ENCODE peak calls at places on chromosomes 2 and 18, in seven cellular contexts. R is mucosa of descending colon, Q is stomach, U is tibial artery, M is left ventricle myocardium inferior, W is adrenal gland, P is tibial nerve. J is an unnamed sample.

GRCh38 chr2:201257381-201257940 is 2.9 kb upstream of the CASP8 start:
- DNase-seq in P (no peak), M (peak; percentile 27), U (peak; percentile 35), W (peak; percentile 30), Q (peak; percentile 43), R (peak; percentile 72), J (no peak)

GRCh38 chr2:179985163-179985820 is 21.8 kb downstream of the CWC22 start:
- DNase-seq in P (no peak), M (no peak), U (no peak), W (no peak), Q (no peak), R (no peak), J (no peak)

GRCh38 chr2:9313443-9313842 is 106.8 kb downstream of the ASAP2 start:
- DNase-seq in Q (no peak), P (no peak), U (no peak), W (no peak), R (no peak), M (no peak), J (peak; percentile 51)

GRCh38 chr2:45813003-45813601 is 161.6 kb downstream of the PRKCE start:
- DNase-seq in R (no peak), M (peak; percentile 32), U (no peak), Q (no peak), W (peak; percentile 31), P (peak; percentile 40), J (peak; percentile 38)

GRCh38 chr2:206457188-206457634 is 13.9 kb downstream of the ADAM23 start:
- DNase-seq in U (no peak), M (no peak), Q (no peak), P (no peak), W (no peak), R (no peak), J (peak; percentile 6)

GRCh38 chr2:28663359-28663758 is 88.3 kb upstream of the PPP1CB start:
- DNase-seq in Q (no peak), U (no peak), W (no peak), M (no peak), R (no peak), P (no peak), J (peak; percentile 51)

GRCh38 chr2:152376385-152376784 is 41.4 kb downstream of the FMNL2 start:
- DNase-seq in W (no peak), M (no peak), U (no peak), P (no peak), R (no peak), Q (peak; percentile 48), J (no peak)

GRCh38 chr18:21145371-21145770 is 33.8 kb upstream of the ROCK1 start:
- DNase-seq in M (no peak), W (no peak), R (no peak), P (no peak), Q (no peak), U (no peak), J (no peak)

GRCh38 chr2:148817210-148817708 is 57.8 kb upstream of the KIF5C start:
- DNase-seq in M (no peak), W (peak; percentile 78), R (no peak), U (no peak), P (no peak), Q (no peak), J (peak; percentile 49)

GRCh38 chr18:61975526-61976326 is 82.9 kb upstream of the RNF152 start:
- DNase-seq in U (no peak), R (no peak), M (no peak), Q (no peak), W (no peak), P (no peak), J (no peak)

GRCh38 chr2:11158916-11159573 is 3.8 kb downstream of the SLC66A3 start:
- DNase-seq in M (no peak), R (no peak), W (no peak), Q (no peak), P (no peak), U (no peak), J (no peak)

GRCh38 chr2:175874291-175874690 is 127.8 kb downstream of the LNPK start:
- DNase-seq in R (no peak), Q (no peak), U (no peak), W (no peak), M (no peak), P (no peak), J (no peak)
- TF ChIP-seq CTCF in R (no peak), Q (no peak), U (no peak), W (no peak), M (no peak), P (no peak), J (no peak)

GRCh38 chr2:69306897-69307695 is 79.9 kb downstream of the GFPT1 start:
- DNase-seq in R (peak; percentile 87), P (peak; percentile 84), W (peak; percentile 85), M (peak; percentile 84), Q (peak; percentile 73), U (peak; percentile 90), J (peak; percentile 90)

GRCh38 chr2:69304685-69305084 is 82.3 kb downstream of the GFPT1 start:
- DNase-seq in Q (no peak), R (no peak), M (no peak), W (no peak), P (no peak), U (no peak), J (no peak)

GRCh38 chr2:69306612-69306896 is 80.5 kb downstream of the GFPT1 start:
- DNase-seq in W (no peak), U (no peak), Q (no peak), R (no peak), M (no peak), P (no peak), J (no peak)

GRCh38 chr2:69305166-69305565 is 81.9 kb downstream of the GFPT1 start:
- DNase-seq in W (no peak), Q (no peak), U (no peak), M (no peak), P (no peak), R (no peak), J (no peak)

GRCh38 chr2:69305712-69306611 is 81.1 kb downstream of the GFPT1 start:
- DNase-seq in R (no peak), P (no peak), U (peak; percentile 40), W (no peak), M (peak; percentile 45), Q (no peak), J (peak; percentile 41)
- H3K4me3 ChIP-seq in R (no peak overlapping the region), P (peak overlapping the region; percentile 69), U (peak overlapping the region; percentile 59), W (peak overlapping the region; percentile 77), M (peak overlapping the region; percentile 70), Q (peak overlapping the region; percentile 61), J (peak overlapping the region; percentile 59)

DNA sequence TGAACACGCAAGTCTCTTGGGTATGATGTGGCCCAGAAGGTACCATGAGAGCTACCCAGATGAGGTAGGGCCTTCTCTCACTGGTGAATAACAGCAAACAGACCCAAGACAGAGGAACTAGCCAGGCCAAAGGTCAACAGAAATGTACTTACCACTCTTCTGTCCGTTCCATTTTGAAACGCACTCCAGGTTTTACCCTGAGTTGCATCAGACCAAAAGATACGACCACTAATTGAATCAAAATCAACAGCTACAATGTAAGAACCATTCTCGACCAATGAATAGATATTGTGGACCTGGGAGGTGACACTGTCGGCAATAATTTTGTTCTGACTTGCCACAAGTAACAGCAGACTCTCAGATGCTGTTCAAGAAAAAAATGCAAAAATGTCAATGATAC is 124.4 kb downstream of the LRP2 start:
- DNase-seq in M (no peak), R (no peak), Q (no peak), W (no peak), P (no peak), U (no peak), J (no peak)
- TF ChIP-seq CTCF in M (no peak), R (no peak), Q (no peak), W (no peak), P (no peak), U (no peak), J (no peak)

GRCh38 chr2:84904151-84904550 is 1.3 kb upstream of the TMSB10 start:
- DNase-seq in M (no peak), W (no peak), R (peak; percentile 51), P (no peak), U (no peak), Q (no peak), J (no peak)
- H3K4me3 ChIP-seq in M (peak overlapping the region; percentile 78), W (peak overlapping the region; percentile 97), R (no peak overlapping the region), P (no peak overlapping the region), U (no peak overlapping the region), Q (peak overlapping the region; percentile 81), J (no peak overlapping the region)

GRCh38 chr2:33077316-33077715 is 130.6 kb downstream of the LTBP1 start:
- DNase-seq in P (no peak), W (no peak), Q (no peak), R (no peak), M (no peak), U (no peak), J (no peak)
- TF ChIP-seq CTCF in P (no peak), W (no peak), Q (no peak), R (no peak), M (no peak), U (no peak), J (no peak)